ENCODE peak calls at places on chromosomes 4 and X, in four cellular contexts. O is K562, W is SK-N-SH, M is HepG2. B is an unnamed sample.

GRCh38 chr4:114208747-114209146 is 229.3 kb upstream of the ARSJ start:
- DNase-seq in M (no peak), W (no peak), O (no peak), B (no peak)

GRCh38 chrX:373641-374471 is 12.9 kb downstream of the PPP2R3B start:
- DNase-seq in O (no peak), W (no peak), M (peak), B (no peak)

GRCh38 chr4:110348711-110349383 is 127.1 kb upstream of the ENPEP start:
- DNase-seq in O (no peak), M (no peak), W (no peak), B (no peak)

GRCh38 chrX:23885803-23886202 is 21.9 kb downstream of the APOO start:
- DNase-seq in W (no peak), O (no peak), M (no peak), B (no peak)

GRCh38 chr4:82525287-82525898 is 36.4 kb downstream of the TMEM150C start:
- DNase-seq in O (no peak), W (no peak), M (no peak), B (no peak)

GRCh38 chr4:38565271-38566199 is 98.5 kb upstream of the KLF3 start:
- DNase-seq in W (no peak), M (no peak), O (no peak), B (no peak)

GRCh38 chrX:1529756-1530155 is 7.2 kb downstream of the P2RY8 start:
- DNase-seq in O (no peak), W (no peak), M (no peak), B (no peak)

GRCh38 chr4:8275511-8275910 is 6.0 kb downstream of the HTRA3 start:
- DNase-seq in O (no peak), M (no peak), W (no peak), B (no peak)

GRCh38 chr4:113636438-113636818 is 125.1 kb downstream of the CAMK2D start:
- DNase-seq in M (peak), W (no peak), O (no peak), B (no peak)

GRCh38 chr4:63524764-63525163 is 884.5 kb downstream of the TECRL start:
- DNase-seq in O (no peak), W (no peak), M (no peak), B (no peak)

GRCh38 chrX:123695242-123695641 is 37.6 kb downstream of the THOC2 start:
- DNase-seq in W (no peak), O (no peak), M (no peak), B (no peak)

GRCh38 chrX:46317158-46317557 is 228.1 kb downstream of the ZNF674 start:
- DNase-seq in M (no peak), W (no peak), O (no peak), B (no peak)

GRCh38 chr4:133839326-133839725 is 362.3 kb downstream of the PABPC4L start:
- DNase-seq in W (no peak), O (no peak), M (no peak), B (no peak)

GRCh38 chr4:48333587-48333986 is 7.7 kb upstream of the SLAIN2 start:
- DNase-seq in O (no peak), M (no peak), W (no peak), B (no peak)

GRCh38 chr4:121952290-121952689 is 430 bp upstream of the TRPC3 start:
- DNase-seq in W (no peak), O (no peak), M (no peak), B (no peak)

GRCh38 chr4:121950680-121951569 is 935 bp downstream of the TRPC3 start:
- DNase-seq in W (peak), O (peak), M (no peak), B (peak)

GRCh38 chr4:121951570-121952110 is at the start of gene TRPC3:
- DNase-seq in M (no peak), O (peak), W (peak), B (peak)

GRCh38 chr4:121946644-121947043 is 5.2 kb downstream of the TRPC3 start:
- DNase-seq in M (no peak), O (no peak), W (no peak), B (no peak)

DNA sequence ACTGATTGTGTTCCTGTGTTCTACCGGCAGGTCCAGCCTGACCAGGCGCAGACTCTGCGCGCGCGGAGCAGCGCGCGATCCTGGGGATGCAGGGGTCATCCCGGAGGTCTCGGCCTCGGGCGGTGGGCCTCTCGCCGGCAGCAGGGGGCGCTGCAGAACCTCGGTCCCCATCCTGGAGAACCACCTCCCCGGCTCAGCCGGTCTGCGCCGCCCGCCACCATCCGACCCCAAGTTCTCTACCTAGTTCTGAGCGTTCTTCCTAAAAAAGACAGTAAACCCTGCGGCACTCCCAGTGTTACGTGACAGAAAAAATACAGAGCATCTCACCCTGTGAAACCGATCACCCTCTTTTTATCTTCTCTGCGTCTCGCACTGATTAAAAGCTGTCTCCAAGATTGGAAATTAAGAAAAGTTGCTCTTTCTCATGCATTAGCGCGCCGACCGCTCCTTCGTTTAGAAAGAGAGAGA is 1.6 kb downstream of the TRPC3 start:
- DNase-seq in O (peak), W (peak), M (peak), B (peak)
- H2AFZ ChIP-seq in O (peak), W (peak), M (no peak), B (peak)

GRCh38 chr4:2489081-2489805 is 20.3 kb downstream of the RNF4 start:
- DNase-seq in O (no peak), M (no peak), W (no peak), B (no peak)

GRCh38 chr4:2487632-2488031 is 18.7 kb downstream of the RNF4 start:
- DNase-seq in O (no peak), M (no peak), W (no peak), B (no peak)

GRCh38 chr4:2486981-2487380 is 18.1 kb downstream of the RNF4 start:
- DNase-seq in O (no peak), M (no peak), W (no peak), B (no peak)

GRCh38 chr4:2492970-2493369 is 24.1 kb downstream of the RNF4 start:
- DNase-seq in M (no peak), O (no peak), W (no peak), B (no peak)

DNA sequence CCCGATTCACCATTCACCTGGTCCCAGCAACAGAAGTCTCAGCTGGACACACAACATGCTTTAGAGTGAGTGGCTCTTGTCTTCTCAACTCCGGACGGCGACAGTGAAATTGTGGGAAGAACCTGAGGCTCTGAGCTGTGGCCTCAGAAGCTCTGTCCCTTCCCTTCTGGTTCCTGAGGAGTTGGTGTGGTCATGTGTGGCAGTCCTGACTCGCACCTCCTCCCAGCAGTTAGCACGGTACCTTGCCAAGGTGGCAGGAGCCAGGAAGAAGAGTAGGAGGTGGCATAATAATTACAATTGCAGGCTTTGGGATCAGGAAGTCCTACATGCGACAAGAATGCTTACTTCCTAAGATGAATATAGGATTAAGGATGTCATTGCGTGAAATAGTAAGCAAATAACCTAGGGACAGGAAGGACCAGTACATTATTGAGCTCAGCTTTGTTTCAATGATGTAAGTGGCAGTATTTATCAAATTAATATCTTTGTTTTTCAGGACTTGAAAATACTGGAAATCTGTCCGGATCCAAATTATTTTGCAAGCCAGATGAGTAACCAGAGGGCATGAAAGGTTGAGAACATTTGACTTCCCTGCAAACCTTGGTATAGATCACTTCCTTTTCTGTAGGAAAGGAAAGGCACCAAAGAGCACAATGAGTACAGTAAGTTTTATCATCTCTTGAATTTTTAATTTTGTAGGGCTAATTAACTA is 21.1 kb downstream of the RNF4 start:
- DNase-seq in M (no peak), W (no peak), O (no peak), B (no peak)
- TF ChIP-seq TAF1 in M (no peak), W (no peak), O (no peak), B (no peak)

DNA sequence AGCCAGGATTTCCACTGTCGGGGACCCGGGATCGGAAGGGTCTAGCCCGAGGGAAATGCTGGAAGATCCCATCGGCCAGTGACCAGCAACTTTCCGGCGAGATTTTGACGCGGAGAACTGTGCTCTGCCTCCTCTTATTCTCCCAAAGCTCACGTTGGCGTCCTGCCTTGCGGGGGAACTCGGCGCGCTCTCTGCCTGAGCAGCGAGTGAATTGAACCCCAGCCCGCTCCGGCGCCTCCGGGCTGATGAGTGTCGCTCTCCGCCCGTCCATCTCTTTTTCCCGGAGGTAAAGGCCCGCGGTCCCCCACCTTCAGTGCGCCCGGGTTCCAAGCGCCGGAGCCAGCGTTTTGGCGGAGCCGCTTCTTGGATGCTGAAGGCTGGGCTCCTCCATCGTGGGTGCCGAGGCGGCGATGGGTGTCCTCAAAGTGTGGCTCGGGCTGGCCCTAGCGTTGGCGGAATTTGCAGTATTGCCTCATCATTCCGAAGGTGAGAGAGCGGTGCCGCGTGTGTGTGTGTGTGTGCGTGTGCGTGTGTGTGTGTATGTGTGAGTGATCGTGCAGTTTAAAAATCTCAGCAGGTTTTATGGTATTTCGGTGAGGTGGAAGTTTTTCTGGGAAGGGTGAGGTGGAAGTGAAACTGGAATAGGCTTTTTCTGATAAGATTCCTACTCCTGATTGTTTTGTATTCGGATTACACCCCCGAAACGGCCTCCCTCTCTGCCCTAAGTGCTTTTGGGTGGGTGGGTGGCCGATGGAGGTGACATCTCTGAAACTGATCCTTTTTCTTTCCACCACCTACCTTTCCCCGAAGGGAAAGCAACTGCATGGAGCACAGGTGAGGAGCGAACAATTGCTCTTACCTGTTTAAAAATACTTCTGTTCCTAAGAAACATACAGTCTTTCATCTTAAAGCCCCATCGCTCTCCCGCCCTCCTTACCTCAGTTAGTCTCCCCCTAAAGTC is 757 bp downstream of the FRAS1 start:
- DNase-seq in M (peak), O (no peak), W (peak), B (no peak)
- TF ChIP-seq SIN3A in M (peak), O (no peak), W (peak), B (no peak)

GRCh38 chrX:135484636-135485289 is 35.7 kb upstream of the INTS6L start:
- DNase-seq in W (peak), O (peak), M (peak), B (no peak)
- H2AFZ ChIP-seq in W (no peak), O (no peak), M (no peak), B (no peak)

GRCh38 chr4:122711893-122712292 is 20.6 kb upstream of the BBS12 start:
- DNase-seq in M (no peak), O (no peak), W (no peak), B (no peak)

GRCh38 chr4:122707503-122707902 is 25.0 kb upstream of the BBS12 start:
- DNase-seq in W (no peak), O (no peak), M (no peak), B (no peak)

GRCh38 chr4:122712782-122713181 is 19.7 kb upstream of the BBS12 start:
- DNase-seq in O (no peak), M (no peak), W (no peak), B (no peak)

GRCh38 chr4:122709236-122709635 is 23.3 kb upstream of the BBS12 start:
- DNase-seq in O (no peak), M (no peak), W (no peak), B (no peak)

GRCh38 chr4:122710434-122711308 is 21.8 kb upstream of the BBS12 start:
- DNase-seq in M (no peak), O (no peak), W (no peak), B (no peak)
- TF ChIP-seq TAF1 in M (no peak), O (no peak), W (peak), B (no peak)

GRCh38 chrX:27598312-27598711 is 8.2 kb downstream of the DCAF8L2 start:
- DNase-seq in O (no peak), M (peak), W (no peak), B (no peak)

GRCh38 chrX:27600686-27601085 is 10.5 kb downstream of the DCAF8L2 start:
- DNase-seq in M (no peak), W (no peak), O (no peak), B (no peak)

GRCh38 chrX:27597506-27597905 is 7.4 kb downstream of the DCAF8L2 start:
- DNase-seq in O (no peak), W (no peak), M (no peak), B (no peak)

GRCh38 chrX:27599928-27600327 is 9.8 kb downstream of the DCAF8L2 start:
- DNase-seq in W (no peak), M (peak), O (no peak), B (no peak)
- TF ChIP-seq SIN3A in W (no peak), M (no peak), O (no peak), B (no peak)

GRCh38 chr4:185016101-185016940 is 2.0 kb upstream of the HELT start:
- DNase-seq in O (no peak), W (no peak), M (no peak), B (no peak)

GRCh38 chr4:185016946-185017797 is 1.1 kb upstream of the HELT start:
- DNase-seq in M (no peak), O (no peak), W (no peak), B (no peak)

GRCh38 chr4:185018834-185019450 is 652 bp downstream of the HELT start:
- DNase-seq in W (peak), M (no peak), O (no peak), B (no peak)

GRCh38 chr4:185019451-185020292 is 1.4 kb downstream of the HELT start:
- DNase-seq in M (no peak), W (peak), O (no peak), B (no peak)

GRCh38 chr4:185017964-185018772 is at the start of gene HELT:
- DNase-seq in M (no peak), W (no peak), O (no peak), B (peak)
- H2AFZ ChIP-seq in M (no peak), W (no peak), O (no peak), B (no peak)

DNA sequence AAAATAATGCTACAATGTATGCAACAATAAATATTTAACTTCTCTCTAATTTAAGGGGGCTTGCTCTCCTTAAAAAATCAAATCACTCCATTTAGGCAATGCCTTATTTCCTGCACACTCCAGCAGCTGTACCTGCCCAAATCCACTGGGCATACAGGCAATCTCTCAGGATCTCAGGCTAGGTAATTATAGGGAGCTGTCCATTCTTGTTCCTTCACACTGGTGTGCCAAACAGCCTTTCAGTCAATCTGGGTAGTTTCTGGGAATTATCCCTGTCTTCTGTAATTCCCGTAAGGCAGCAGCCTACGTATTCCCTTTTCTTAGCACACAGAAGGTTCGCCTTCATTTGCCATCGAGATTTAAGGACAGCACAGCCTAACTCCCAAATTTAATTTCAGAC is 922.6 kb upstream of the SLIT2 start:
- DNase-seq in O (no peak), W (no peak), M (no peak), B (no peak)
- TF ChIP-seq TAF1 in O (no peak), W (no peak), M (no peak), B (no peak)

DNA sequence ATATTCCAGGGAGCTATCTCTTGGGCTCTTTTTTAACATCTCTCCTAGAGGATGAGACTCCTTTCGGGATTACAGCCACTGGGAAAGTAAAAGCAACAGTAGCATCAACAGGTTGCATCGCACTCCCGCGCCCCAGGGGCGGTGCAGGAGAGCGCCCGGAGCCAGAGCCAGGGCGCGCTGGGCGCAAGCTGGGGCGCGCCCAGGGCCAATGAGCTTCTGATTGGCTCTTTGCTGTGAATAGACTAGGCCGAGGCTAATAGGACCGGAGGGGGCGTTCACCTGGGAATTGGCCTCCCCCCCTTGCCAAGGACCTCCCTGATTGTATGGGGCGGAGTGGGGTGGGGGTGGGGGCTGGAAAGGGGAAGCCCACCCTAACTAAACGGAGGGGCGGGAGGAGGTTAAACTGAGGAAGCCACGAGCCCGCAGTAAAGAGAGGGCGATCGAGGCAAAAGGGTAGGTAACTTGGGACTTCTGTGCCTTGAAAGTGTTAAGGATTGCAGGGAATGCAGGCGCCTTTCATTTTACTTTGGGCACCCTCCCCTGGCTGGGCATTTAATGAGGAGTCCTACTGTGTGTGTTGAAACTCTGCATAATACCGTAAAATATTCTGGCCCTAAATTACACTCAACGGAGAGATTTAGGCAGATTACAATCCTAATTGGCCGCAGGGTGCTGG is 1.1 kb upstream of the ATOH1 start:
- DNase-seq in W (peak), M (no peak), O (no peak), B (peak)
- TF ChIP-seq SIN3A in W (no peak), M (no peak), O (no peak), B (no peak)

GRCh38 chr4:15777697-15778096 is 431 bp upstream of the CD38 start:
- DNase-seq in O (no peak), W (no peak), M (no peak), B (no peak)
- H2AFZ ChIP-seq in O (no peak), W (no peak), M (no peak), B (no peak)

B was measured in H1.